ENCODE peak calls at places on chromosomes 7 and 10, in five cellular contexts. X is activated CD4-positive, alpha-beta T cell treated with anti-CD3 and anti-CD28 coated beads for 4 hours; S is tibial nerve; K is dorsolateral prefrontal cortex; H is lung microvascular endothelial cell. O is an unnamed sample.

GRCh38 chr7:105787793-105788192 is 88.6 kb downstream of the ATXN7L1 start:
- DNase-seq in X (no peak), S (no peak), K (no peak), H (no peak), O (no peak)

GRCh38 chr10:99854860-99855259 is 72.4 kb downstream of the ABCC2 start:
- DNase-seq in X (no peak), S (no peak), K (no peak), H (peak; percentile 82), O (peak; percentile 90)

GRCh38 chr10:75165684-75166622 is 44.6 kb upstream of the VDAC2 start:
- DNase-seq in X (no peak), S (no peak), K (no peak), H (no peak), O (no peak)

GRCh38 chr7:87116315-87116714 is 35.9 kb upstream of the DMTF1 start:
- DNase-seq in X (no peak), S (no peak), K (no peak), H (no peak), O (no peak)

GRCh38 chr7:1725199-1725701 is 55.2 kb downstream of the ELFN1 start:
- DNase-seq in X (no peak), S (no peak), K (peak; percentile 60), H (no peak), O (no peak)

GRCh38 chr10:65571011-65571570 is 1354.7 kb upstream of the LRRTM3 start:
- DNase-seq in X (no peak), S (no peak), K (no peak), H (peak; percentile 3), O (peak; percentile 14)

GRCh38 chr10:71527135-71527534 is 130.4 kb downstream of the CDH23 start:
- DNase-seq in X (no peak), S (no peak), K (no peak), H (no peak), O (no peak)

GRCh38 chr10:131726460-131726861 is 174.3 kb upstream of the PPP2R2D start:
- DNase-seq in X (no peak), S (peak; percentile 38), K (peak; percentile 51), H (peak; percentile 3), O (no peak)

GRCh38 chr7:22270371-22270770 is 86.6 kb downstream of the RAPGEF5 start:
- DNase-seq in X (no peak), S (no peak), K (no peak), H (no peak), O (no peak)

GRCh38 chr7:79934727-79935126 is 199.9 kb upstream of the GNAI1 start:
- DNase-seq in X (no peak), S (no peak), K (no peak), H (no peak), O (no peak)

GRCh38 chr7:32154797-32155196 is 84.6 kb upstream of the PDE1C start:
- DNase-seq in X (no peak), S (no peak), K (no peak), H (peak; percentile 57), O (peak; percentile 75)

O was measured in dermis blood vessel endothelial cell.